ENCODE peak calls at places on chromosomes 11 and 22, in seven cellular contexts. X is fibroblast of mammary gland, D is astrocyte of the spinal cord, L is spleen, P is cardiac fibroblast, F is lung, I is AG04450. J is an unnamed sample.

GRCh38 chr11:78742430-78742829 is 167.8 kb upstream of the NARS2 start:
- DNase-seq in F (peak), I (no peak), X (peak), P (no peak), D (peak), L (no peak), J (no peak)

GRCh38 chr11:3807856-3808845 is at the start of gene PGAP2:
- DNase-seq in I (no peak), P (peak), L (peak), D (peak), X (peak), F (peak), J (no peak)

GRCh38 chr22:35540600-35541253 is at the start of gene RASD2:
- DNase-seq in X (no peak), P (no peak), D (no peak), I (no peak), F (no peak), L (no peak), J (no peak)

GRCh38 chr11:71263391-71263790 is 11.0 kb upstream of the SHANK2 start:
- DNase-seq in D (no peak), I (no peak), F (no peak), X (no peak), L (no peak), P (no peak), J (no peak)

GRCh38 chr11:6336293-6336692 is 16.0 kb upstream of the CAVIN3 start:
- DNase-seq in D (no peak), X (no peak), P (no peak), F (no peak), I (no peak), L (no peak), J (no peak)

GRCh38 chr11:69131644-69132300 is 24.0 kb upstream of the SMIM38 start:
- DNase-seq in L (peak), X (peak), D (peak), F (peak), P (peak), I (peak), J (no peak)

GRCh38 chr11:9516113-9516512 is 55.3 kb downstream of the ZNF143 start:
- DNase-seq in I (no peak), X (no peak), D (no peak), P (no peak), F (no peak), L (no peak), J (no peak)

GRCh38 chr11:3191586-3192324 is 26.6 kb upstream of the OSBPL5 start:
- DNase-seq in F (no peak), L (peak), X (no peak), I (no peak), P (no peak), D (no peak), J (no peak)

GRCh38 chr11:48103621-48104561 is 112.7 kb upstream of the OR4B1 start:
- DNase-seq in X (no peak), D (no peak), F (no peak), I (no peak), P (peak), L (no peak), J (no peak)

GRCh38 chr11:72777755-72778278 is 16.0 kb downstream of the STARD10 start:
- DNase-seq in I (no peak), X (no peak), P (no peak), F (no peak), D (no peak), L (no peak), J (no peak)

GRCh38 chr11:18720811-18721575 is 5.0 kb downstream of the IGSF22 start:
- DNase-seq in L (peak), I (no peak), X (peak), F (peak), P (peak), D (peak), J (no peak)

GRCh38 chr11:47003180-47003877 is 66.8 kb downstream of the CSTPP1 start:
- DNase-seq in F (no peak), X (peak), I (no peak), P (no peak), L (no peak), D (no peak), J (no peak)

GRCh38 chr11:134055029-134055428 is 13.8 kb upstream of the JAM3 start:
- DNase-seq in L (no peak), P (no peak), D (no peak), I (no peak), X (no peak), F (no peak), J (no peak)

GRCh38 chr22:23781533-23781932 is 5.2 kb upstream of the SMARCB1 start:
- DNase-seq in X (peak), L (no peak), P (peak), D (peak), F (no peak), I (no peak), J (no peak)

GRCh38 chr22:50183141-50183971 is 2.4 kb upstream of the TRABD start:
- DNase-seq in I (no peak), D (no peak), X (no peak), L (peak), P (no peak), F (no peak), J (no peak)

GRCh38 chr11:7252683-7253213 is 1.0 kb downstream of the SYT9 start:
- DNase-seq in I (no peak), P (no peak), L (no peak), F (no peak), D (no peak), X (no peak), J (no peak)

GRCh38 chr11:98003606-98004371 is 1017.0 kb upstream of the CNTN5 start:
- DNase-seq in I (no peak), D (no peak), P (no peak), L (no peak), F (no peak), X (no peak), J (no peak)

GRCh38 chr11:27242591-27242990 is 120.4 kb downstream of the CCDC34 start:
- DNase-seq in D (peak), L (no peak), F (no peak), P (peak), I (no peak), X (peak), J (no peak)

GRCh38 chr11:81647374-81647773 is 1086.3 kb downstream of the FAM181B start:
- DNase-seq in I (no peak), X (no peak), D (peak), P (no peak), F (no peak), L (no peak), J (no peak)

DNA sequence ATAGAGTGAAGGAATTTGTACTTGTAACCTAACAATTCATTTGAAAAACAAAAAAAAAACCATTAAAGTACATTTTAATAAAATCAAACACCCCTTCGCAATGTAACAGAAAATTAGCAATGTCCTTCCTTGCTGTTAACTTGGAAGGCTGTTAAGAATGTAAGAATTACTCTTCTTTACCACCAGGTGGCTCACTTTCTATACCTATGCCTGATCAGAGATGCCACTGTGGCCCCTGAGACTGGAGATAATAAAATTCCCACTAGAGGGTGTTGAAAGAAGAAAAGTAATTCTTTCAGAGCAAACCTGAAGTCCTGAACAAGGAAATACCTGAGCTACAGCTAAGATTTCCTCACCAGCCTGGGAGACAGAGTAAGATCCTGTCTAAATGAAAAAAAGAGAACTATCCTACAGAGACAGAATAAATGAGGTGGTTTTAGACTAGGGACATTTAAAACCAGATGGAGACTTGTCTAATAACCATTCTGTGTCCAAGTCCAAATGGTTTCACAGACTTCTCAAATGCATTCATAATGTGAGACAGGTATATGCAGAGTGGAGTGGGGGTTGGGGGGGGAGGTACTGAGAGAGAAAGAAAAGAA is 1089.3 kb downstream of the FAM181B start:
- DNase-seq in I (no peak), P (peak), L (no peak), D (peak), F (no peak), X (peak), J (peak)
- TF ChIP-seq CTCF in I (peak), P (peak), L (peak), D (peak), F (peak), X (peak), J (peak)

DNA sequence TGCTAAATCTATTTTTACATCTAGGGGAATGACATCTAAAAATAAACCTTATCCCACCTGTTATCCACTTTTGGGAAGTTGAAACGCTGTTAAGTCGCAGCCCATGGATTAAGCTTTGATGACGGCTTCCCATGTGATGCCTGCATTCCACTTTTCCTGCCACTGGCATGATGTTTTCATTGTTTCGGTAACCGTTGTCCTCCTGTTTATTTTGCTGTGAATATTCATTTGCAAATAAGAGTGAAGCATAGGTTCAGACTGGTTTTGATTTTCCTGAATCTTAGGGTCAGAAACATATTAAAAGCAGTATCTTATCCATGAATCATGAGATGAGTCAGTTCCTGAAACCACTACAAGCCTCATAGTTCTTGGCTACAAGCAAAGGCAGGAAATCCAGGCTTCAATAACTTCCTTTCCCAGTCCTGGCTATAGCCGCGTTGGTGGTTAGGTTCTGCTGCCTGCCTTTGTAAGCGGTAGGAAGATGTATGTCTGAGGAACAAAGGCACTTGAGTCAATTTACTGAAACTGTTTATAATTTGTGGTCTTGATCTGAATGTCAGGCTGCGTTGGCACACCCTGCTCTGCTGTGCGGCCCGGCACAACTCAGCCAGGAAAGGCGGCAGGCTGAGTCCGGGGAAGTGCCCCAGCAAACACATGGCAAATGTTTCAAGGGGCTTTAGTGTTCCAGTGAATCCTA is 19.4 kb downstream of the TEAD1 start:
- DNase-seq in I (peak), L (no peak), P (peak), F (no peak), D (peak), X (peak), J (no peak)
- H3K4me3 ChIP-seq in I (peak), L (no peak), P (peak), F (no peak), D (peak), X (peak), J (no peak)

GRCh38 chr11:75433443-75433842 is 440 bp upstream of the KLHL35 start:
- DNase-seq in F (no peak), L (no peak), X (no peak), D (no peak), I (no peak), P (no peak), J (no peak)

GRCh38 chr11:75430692-75431532 is 2.1 kb downstream of the KLHL35 start:
- DNase-seq in L (peak), F (no peak), X (no peak), P (no peak), D (no peak), I (no peak), J (no peak)

GRCh38 chr11:75432911-75433321 is at the start of gene KLHL35:
- DNase-seq in F (no peak), L (peak), D (no peak), I (no peak), X (no peak), P (no peak), J (no peak)

GRCh38 chr11:75429902-75430691 is 2.9 kb downstream of the KLHL35 start:
- DNase-seq in F (peak), P (peak), D (peak), L (peak), X (peak), I (no peak), J (no peak)

GRCh38 chr11:75431533-75432525 is 1.2 kb downstream of the KLHL35 start:
- DNase-seq in F (no peak), D (no peak), I (no peak), X (no peak), P (no peak), L (peak), J (no peak)
- TF ChIP-seq CTCF in F (no peak), D (no peak), I (no peak), X (no peak), P (no peak), L (no peak), J (no peak)

DNA sequence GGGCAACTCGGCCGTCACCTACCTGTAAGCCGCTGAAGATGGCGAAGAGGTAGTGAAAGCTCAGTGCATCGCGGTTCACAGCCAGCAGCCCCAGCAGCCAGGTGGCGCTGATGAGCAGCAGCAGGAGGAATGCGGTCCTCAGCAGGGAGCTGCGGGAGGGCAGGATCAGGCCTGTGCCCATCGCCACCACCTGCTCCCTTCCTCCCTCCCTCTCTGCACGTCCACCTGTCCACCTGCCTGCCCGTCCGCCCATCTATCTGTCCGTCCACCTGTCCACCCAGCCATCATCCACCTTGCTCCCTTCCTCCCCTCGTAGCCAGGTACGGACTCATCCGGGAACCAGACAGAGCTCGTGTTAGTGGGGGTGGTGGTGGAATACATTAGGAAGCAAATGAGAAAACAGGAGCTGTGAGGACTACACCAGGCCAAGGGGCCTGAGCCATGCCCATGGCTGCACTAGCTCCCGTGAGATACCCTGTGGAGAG is 32.2 kb downstream of the TRMU start:
- DNase-seq in P (peak), F (peak), X (peak), D (peak), I (peak), L (peak), J (peak)
- H3K4me3 ChIP-seq in P (no peak), F (no peak), X (no peak), D (no peak), I (no peak), L (no peak), J (no peak)

DNA sequence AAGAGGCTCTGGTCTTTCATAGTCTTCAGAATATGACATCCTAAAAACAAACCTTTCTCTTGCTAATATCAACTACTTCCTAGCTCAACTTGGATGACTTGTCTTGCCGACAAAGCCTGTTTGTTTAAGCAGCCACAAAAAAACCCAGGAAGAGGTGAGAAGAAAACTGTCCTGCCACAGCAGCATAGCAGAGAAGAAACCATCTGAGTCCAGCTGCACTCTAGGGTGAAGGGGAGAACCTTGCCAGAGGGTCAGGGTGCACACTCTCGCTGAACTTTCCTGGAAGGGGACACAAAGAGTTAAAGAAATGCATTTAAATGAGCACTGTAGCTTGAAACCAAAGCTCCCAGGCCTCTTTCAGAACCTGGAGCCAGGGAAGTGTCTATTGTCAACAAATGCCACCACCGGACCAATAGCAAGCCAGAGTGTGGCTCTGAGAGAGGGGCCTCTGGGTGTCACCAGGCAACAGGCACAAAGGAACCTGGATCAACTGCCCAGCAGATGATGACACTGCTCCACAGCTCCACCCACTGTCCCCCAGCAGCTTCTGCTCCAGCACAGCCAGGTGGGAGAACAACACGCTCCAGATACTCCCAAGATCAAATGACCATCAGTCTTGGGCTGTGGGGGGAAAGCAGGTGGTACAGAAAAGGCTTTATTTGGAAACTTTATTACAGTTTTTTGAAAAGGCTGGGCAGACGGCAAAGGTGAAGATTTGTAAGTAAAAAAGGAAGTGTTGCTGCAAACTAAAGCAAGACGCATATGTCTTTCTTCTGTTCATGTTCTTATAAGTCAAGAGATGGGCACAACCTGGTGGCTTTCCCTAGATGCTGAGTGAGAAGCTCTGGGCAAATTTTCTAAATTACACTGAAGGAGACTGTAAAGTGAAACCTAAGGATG is 105.7 kb downstream of the RASSF10 start:
- DNase-seq in X (no peak), D (no peak), I (no peak), F (no peak), L (no peak), P (no peak), J (no peak)
- TF ChIP-seq CTCF in X (no peak), D (peak), I (no peak), F (no peak), L (no peak), P (no peak), J (peak)

GRCh38 chr11:12329169-12329568 is 48.2 kb upstream of the PARVA start:
- DNase-seq in X (no peak), D (no peak), F (no peak), P (no peak), I (no peak), L (no peak), J (no peak)
- H3K4me3 ChIP-seq in X (no peak), D (no peak), F (no peak), P (no peak), I (no peak), L (no peak), J (no peak)

GRCh38 chr22:19766506-19767426 is 6.2 kb downstream of the TBX1 start:
- DNase-seq in I (no peak), D (no peak), L (peak), X (no peak), P (no peak), F (no peak), J (no peak)
- TF ChIP-seq CTCF in I (peak), D (peak), L (peak), X (no peak), P (peak), F (no peak), J (peak)

GRCh38 chr11:65121447-65121864 is 478 bp downstream of the FAU start:
- DNase-seq in P (no peak), L (peak), D (no peak), I (no peak), F (no peak), X (no peak), J (no peak)
- H3K4me3 ChIP-seq in P (peak), L (peak), D (peak), I (peak), F (peak), X (peak), J (peak)

GRCh38 chr11:94602430-94603372 is 35.5 kb downstream of the PIWIL4 start:
- DNase-seq in I (peak), X (peak), D (peak), F (no peak), L (no peak), P (peak), J (peak)
- TF ChIP-seq CTCF in I (peak), X (peak), D (peak), F (peak), L (no peak), P (peak), J (peak)

DNA sequence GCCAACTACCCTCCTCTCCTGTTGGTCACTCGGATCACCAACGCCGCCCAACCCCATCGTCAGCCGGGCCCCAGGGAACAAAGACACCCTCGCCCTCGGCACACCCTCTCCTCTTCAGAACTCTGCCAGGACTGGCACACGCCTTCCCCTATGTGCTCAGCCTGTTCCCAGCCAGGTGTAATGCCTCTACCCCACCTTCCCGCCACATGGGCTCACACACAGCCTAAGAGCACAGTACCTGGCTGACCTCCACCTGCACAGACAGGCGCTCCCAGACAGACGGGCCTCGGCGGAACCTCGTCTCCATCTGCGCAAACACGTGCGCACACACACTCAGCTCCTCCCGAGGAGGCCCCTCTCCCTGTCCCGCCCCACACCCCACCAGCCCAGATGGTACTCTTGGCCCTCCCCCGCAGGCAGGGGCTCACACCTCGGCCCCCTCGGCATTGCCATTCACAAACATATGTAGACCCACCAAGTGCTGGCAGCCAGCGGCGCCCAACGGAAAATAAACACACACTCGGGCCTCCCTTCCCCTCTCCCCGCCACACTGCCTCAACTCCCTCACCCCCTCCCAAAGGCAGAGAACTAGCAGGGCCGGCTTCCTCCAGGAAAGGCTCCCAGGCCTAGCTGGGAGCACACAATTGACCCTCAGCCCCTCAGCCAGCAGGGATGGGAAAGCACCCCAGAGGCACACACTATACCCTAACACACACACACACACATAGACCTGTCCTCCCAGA is 8.5 kb downstream of the ELFN2 start:
- DNase-seq in P (no peak), L (no peak), D (no peak), X (no peak), I (no peak), F (peak), J (no peak)
- H3K4me3 ChIP-seq in P (no peak), L (no peak), D (no peak), X (no peak), I (no peak), F (no peak), J (no peak)

J was measured in GM12864.